ENCODE peak calls at places on chromosomes 4 and X, in six cellular contexts. O is foreskin fibroblast, M is suprapubic skin, B is aorta, G is mesendoderm, Z is astrocyte of the hippocampus. V is an unnamed sample.

GRCh38 chrX:1222511-1223252 is 10.2 kb upstream of the CRLF2 start:
- DNase-seq in O (peak), M (peak), B (no peak), G (no peak), Z (no peak), V (peak)

GRCh38 chrX:40171513-40172168 is 73.9 kb upstream of the BCOR start:
- DNase-seq in O (no peak), M (peak), B (peak), G (peak), Z (peak), V (no peak)

GRCh38 chr4:34176609-34177008 is 2067.7 kb downstream of the ARAP2 start:
- DNase-seq in O (no peak), M (no peak), B (no peak), G (no peak), Z (no peak), V (no peak)

GRCh38 chr4:145098675-145099037 is 545 bp downstream of the ABCE1 start:
- DNase-seq in O (peak), M (no peak), B (no peak), G (no peak), Z (peak), V (peak)

GRCh38 chr4:21952549-21952948 is 4.0 kb upstream of the KCNIP4 start:
- DNase-seq in O (no peak), M (no peak), B (no peak), G (no peak), Z (no peak), V (no peak)

GRCh38 chr4:180827193-180827592 is 1416.0 kb upstream of the TENM3 start:
- DNase-seq in O (no peak), M (no peak), B (no peak), G (peak), Z (peak), V (peak)

GRCh38 chr4:55608591-55608990 is 16.5 kb upstream of the PDCL2 start:
- DNase-seq in O (no peak), M (no peak), B (no peak), G (no peak), Z (no peak), V (no peak)

GRCh38 chrX:39492495-39493162 is 605.1 kb downstream of the BCOR start:
- DNase-seq in O (no peak), M (no peak), B (no peak), G (no peak), Z (no peak), V (no peak)

GRCh38 chr4:28256295-28256694 is 1395.7 kb downstream of the STIM2 start:
- DNase-seq in O (no peak), M (no peak), B (no peak), G (no peak), Z (no peak), V (no peak)

GRCh38 chr4:15240764-15241163 is 187.1 kb upstream of the C1QTNF7 start:
- DNase-seq in O (no peak), M (no peak), B (no peak), G (no peak), Z (no peak), V (no peak)

GRCh38 chr4:119672938-119673337 is 44.3 kb upstream of the PDE5A start:
- DNase-seq in O (no peak), M (no peak), B (no peak), G (no peak), Z (no peak), V (no peak)

GRCh38 chr4:147110968-147111367 is 165.3 kb upstream of the TTC29 start:
- DNase-seq in O (peak), M (no peak), B (no peak), G (no peak), Z (no peak), V (no peak)

GRCh38 chr4:140374130-140374477 is 658 bp downstream of the SCOC start:
- DNase-seq in O (no peak), M (no peak), B (no peak), G (no peak), Z (no peak), V (no peak)

GRCh38 chr4:68291256-68291655 is 45.8 kb upstream of the TMPRSS11B start:
- DNase-seq in O (no peak), M (no peak), B (no peak), G (no peak), Z (no peak), V (no peak)

GRCh38 chr4:41320786-41321185 is 64.1 kb downstream of the UCHL1 start:
- DNase-seq in O (no peak), M (no peak), B (no peak), G (no peak), Z (no peak), V (no peak)

GRCh38 chrX:10240918-10241317 is 84.1 kb downstream of the CLCN4 start:
- DNase-seq in O (peak), M (no peak), B (no peak), G (no peak), Z (peak), V (peak)

GRCh38 chrX:134929813-134930212 is 61.0 kb upstream of the SMIM10 start:
- DNase-seq in O (no peak), M (no peak), B (no peak), G (no peak), Z (no peak), V (no peak)